ENCODE peak calls at places on chromosomes 16 and 17, in six cellular contexts. X is EL, W is substantia nigra, B is activated T-helper 1 cell treated with Interleukin-2 at 50 U/mL for 16 hours, Z is T follicular helper cell, P is HCEC 1CT. U is an unnamed sample.

GRCh38 chr16:89013692-89014455 is 36.9 kb upstream of the CBFA2T3 start:
- DNase-seq in Z (no peak), P (no peak), X (no peak), B (no peak), W (no peak), U (no peak)

GRCh38 chr17:31404028-31404949 is 12.8 kb downstream of the RAB11FIP4 start:
- DNase-seq in Z (no peak), X (no peak), P (no peak), B (no peak), W (no peak), U (no peak)

GRCh38 chr17:82079001-82079677 is 13.5 kb upstream of the DUS1L start:
- DNase-seq in Z (no peak), W (no peak), X (no peak), B (no peak), P (no peak), U (no peak)

GRCh38 chr16:54875443-54875842 is 55.2 kb upstream of the IRX5 start:
- DNase-seq in P (no peak), W (no peak), B (no peak), Z (no peak), X (no peak), U (no peak)

GRCh38 chr16:27049117-27049516 is 17.6 kb upstream of the C16orf82 start:
- DNase-seq in X (no peak), P (no peak), B (no peak), W (no peak), Z (no peak), U (no peak)

GRCh38 chr17:79850571-79851460 is 11.6 kb upstream of the CBX4 start:
- DNase-seq in P (peak; percentile 89), B (no peak), Z (no peak), W (no peak), X (peak; percentile 93), U (peak; percentile 90)

GRCh38 chr16:47617732-47618131 is 156.6 kb downstream of the PHKB start:
- DNase-seq in Z (no peak), B (no peak), W (no peak), X (no peak), P (no peak), U (no peak)

GRCh38 chr17:39139561-39139960 is 11.9 kb downstream of the PLXDC1 start:
- DNase-seq in B (no peak), X (no peak), P (no peak), Z (no peak), W (no peak), U (no peak)

GRCh38 chr17:8859029-8859803 is 8.3 kb downstream of the PIK3R6 start:
- DNase-seq in P (no peak), Z (no peak), X (peak; percentile 93), W (no peak), B (no peak), U (no peak)

GRCh38 chr16:10694306-10694705 is 424 bp downstream of the TEKT5 start:
- DNase-seq in B (no peak), Z (no peak), W (no peak), X (no peak), P (no peak), U (no peak)

GRCh38 chr17:11511696-11512095 is 86.6 kb upstream of the DNAH9 start:
- DNase-seq in Z (no peak), W (no peak), P (no peak), X (no peak), B (no peak), U (no peak)

GRCh38 chr17:73506470-73507435 is 137.5 kb downstream of the SDK2 start:
- DNase-seq in W (no peak), P (no peak), B (no peak), Z (no peak), X (no peak), U (no peak)

GRCh38 chr17:38456031-38456815 is 28.0 kb downstream of the ARHGAP23 start:
- DNase-seq in X (no peak), P (no peak), B (no peak), W (no peak), Z (no peak), U (no peak)

GRCh38 chr16:79318137-79318899 is 282.2 kb downstream of the MAF start:
- DNase-seq in B (no peak), X (no peak), P (no peak), W (no peak), Z (no peak), U (no peak)

GRCh38 chr17:740240-741055 is 8.1 kb downstream of the TLCD3A start:
- DNase-seq in P (no peak), B (no peak), Z (no peak), X (no peak), W (no peak), U (no peak)

GRCh38 chr17:30345527-30346075 is 11.7 kb upstream of the TMIGD1 start:
- DNase-seq in X (peak; percentile 29), P (no peak), Z (no peak), W (no peak), B (no peak), U (no peak)

U was measured in AG08396.